ENCODE peak calls at places on chromosomes 7 and 10, in five cellular contexts. B, H, K, X and F are unnamed samples.

GRCh38 chr7:127396184-127396583 is 3.7 kb upstream of the ZNF800 start:
- DNase-seq in B (no peak), H (no peak), K (peak), X (peak), F (no peak)

GRCh38 chr10:34811968-34812514 is 3.1 kb downstream of the PARD3 start:
- DNase-seq in B (no peak), H (no peak), K (peak), X (no peak), F (no peak)

GRCh38 chr10:64537931-64538330 is 1016.7 kb downstream of the REEP3 start:
- DNase-seq in B (no peak), H (no peak), K (no peak), X (no peak), F (no peak)

GRCh38 chr7:2968176-2968575 is 75.5 kb downstream of the CARD11 start:
- DNase-seq in B (no peak), H (peak), K (no peak), X (no peak), F (no peak)

GRCh38 chr7:36272567-36273269 is 116.9 kb upstream of the ANLN start:
- DNase-seq in B (no peak), H (peak), K (no peak), X (no peak), F (no peak)

GRCh38 chr7:151815419-151815818 is 61.5 kb downstream of the PRKAG2 start:
- DNase-seq in B (no peak), H (no peak), K (no peak), X (no peak), F (no peak)

GRCh38 chr7:32673275-32673983 is 178.1 kb downstream of the AVL9 start:
- DNase-seq in B (no peak), H (no peak), K (peak), X (no peak), F (no peak)

GRCh38 chr10:67296926-67297325 is 371.1 kb downstream of the LRRTM3 start:
- DNase-seq in B (no peak), H (no peak), K (no peak), X (no peak), F (no peak)

GRCh38 chr10:17445400-17445998 is 8.9 kb downstream of the ST8SIA6 start:
- DNase-seq in B (no peak), H (no peak), K (no peak), X (no peak), F (no peak)

GRCh38 chr7:74395745-74396311 is 57.9 kb upstream of the GTF2IRD1 start:
- DNase-seq in B (no peak), H (peak), K (no peak), X (no peak), F (no peak)

GRCh38 chr7:14738086-14738485 is 164.5 kb downstream of the DGKB start:
- DNase-seq in B (no peak), H (no peak), K (no peak), X (no peak), F (no peak)

GRCh38 chr10:90642136-90642535 is 215.7 kb downstream of the HTR7 start:
- DNase-seq in B (no peak), H (no peak), K (peak), X (no peak), F (peak)

GRCh38 chr7:8436965-8437364 is 3.6 kb downstream of the NXPH1 start:
- DNase-seq in B (no peak), H (no peak), K (peak), X (peak), F (no peak)

GRCh38 chr7:86826948-86827347 is 183.2 kb downstream of the GRM3 start:
- DNase-seq in B (no peak), H (no peak), K (no peak), X (no peak), F (no peak)
- H3K4me3 ChIP-seq in B (no peak), H (no peak), K (no peak), X (no peak), F (no peak)

DNA sequence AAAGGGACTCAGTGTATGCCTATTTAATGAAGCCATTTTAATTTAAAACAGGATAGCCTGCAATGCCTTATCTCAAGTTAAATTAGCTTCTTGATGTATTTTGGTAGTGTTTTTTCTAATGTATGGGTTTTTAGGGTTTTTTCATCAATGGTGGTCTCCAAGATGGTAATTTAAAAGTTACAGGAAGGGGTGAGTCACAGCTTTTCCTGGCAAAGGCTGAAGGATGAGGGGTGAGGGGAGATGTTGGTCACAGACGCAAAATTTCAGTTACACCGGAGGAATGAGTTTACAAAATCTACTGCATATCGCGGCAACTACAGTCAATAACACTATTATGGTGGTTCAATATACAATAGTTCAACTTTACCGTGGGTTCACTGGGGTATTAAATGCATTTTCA is 31.6 kb downstream of the CCDC3 start:
- DNase-seq in B (no peak), H (no peak), K (peak), X (no peak), F (no peak)
- H3K4me3 ChIP-seq in B (no peak), H (no peak), K (no peak), X (no peak), F (no peak)

GRCh38 chr7:102046373-102047117 is 229.1 kb downstream of the CUX1 start:
- DNase-seq in B (no peak), H (no peak), K (no peak), X (no peak), F (no peak)

GRCh38 chr7:102044641-102044983 is 227.2 kb downstream of the CUX1 start:
- DNase-seq in B (no peak), H (peak), K (no peak), X (no peak), F (no peak)

GRCh38 chr7:102044984-102045673 is 227.7 kb downstream of the CUX1 start:
- DNase-seq in B (peak), H (peak), K (peak), X (no peak), F (peak)

GRCh38 chr7:102047167-102047566 is 229.7 kb downstream of the CUX1 start:
- DNase-seq in B (no peak), H (no peak), K (no peak), X (no peak), F (no peak)

GRCh38 chr7:102045681-102046372 is 228.4 kb downstream of the CUX1 start:
- DNase-seq in B (no peak), H (no peak), K (no peak), X (no peak), F (no peak)
- H3K4me3 ChIP-seq in B (no peak), H (peak), K (no peak), X (no peak), F (no peak)

DNA sequence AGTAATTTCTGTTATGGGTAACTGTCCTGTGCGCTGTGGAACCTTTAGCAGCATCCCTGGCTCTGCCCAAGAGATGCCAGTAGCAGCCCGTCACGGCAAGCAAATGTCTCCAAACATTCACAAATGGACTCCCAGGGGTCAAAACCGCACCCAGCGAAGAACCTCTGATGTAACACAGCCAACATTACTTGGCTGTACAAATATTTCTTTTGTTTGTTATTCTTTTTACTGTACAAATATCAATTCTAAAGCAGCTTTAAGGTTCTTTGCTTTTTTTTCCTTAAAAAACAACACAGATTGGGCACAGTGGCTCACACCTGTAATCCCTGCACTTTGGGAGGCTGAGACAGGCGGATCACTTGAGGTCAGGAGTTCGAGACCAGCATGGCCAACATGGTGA is 182.5 kb downstream of the KMT2E start:
- DNase-seq in B (no peak), H (no peak), K (peak), X (no peak), F (no peak)
- H3K4me3 ChIP-seq in B (no peak), H (no peak), K (no peak), X (no peak), F (no peak)

GRCh38 chr10:132556994-132557441 is 19.4 kb downstream of the INPP5A start:
- DNase-seq in B (no peak), H (peak), K (no peak), X (no peak), F (no peak)

GRCh38 chr10:132554991-132555647 is 17.5 kb downstream of the INPP5A start:
- DNase-seq in B (no peak), H (peak), K (no peak), X (peak), F (no peak)

GRCh38 chr10:132555648-132556575 is 18.3 kb downstream of the INPP5A start:
- DNase-seq in B (no peak), H (peak), K (no peak), X (peak), F (no peak)

GRCh38 chr10:132551808-132552130 is 14.2 kb downstream of the INPP5A start:
- DNase-seq in B (no peak), H (no peak), K (no peak), X (no peak), F (no peak)

GRCh38 chr10:132554053-132554990 is 16.7 kb downstream of the INPP5A start:
- DNase-seq in B (no peak), H (peak), K (no peak), X (no peak), F (no peak)
- H3K4me3 ChIP-seq in B (no peak), H (no peak), K (no peak), X (no peak), F (no peak)

DNA sequence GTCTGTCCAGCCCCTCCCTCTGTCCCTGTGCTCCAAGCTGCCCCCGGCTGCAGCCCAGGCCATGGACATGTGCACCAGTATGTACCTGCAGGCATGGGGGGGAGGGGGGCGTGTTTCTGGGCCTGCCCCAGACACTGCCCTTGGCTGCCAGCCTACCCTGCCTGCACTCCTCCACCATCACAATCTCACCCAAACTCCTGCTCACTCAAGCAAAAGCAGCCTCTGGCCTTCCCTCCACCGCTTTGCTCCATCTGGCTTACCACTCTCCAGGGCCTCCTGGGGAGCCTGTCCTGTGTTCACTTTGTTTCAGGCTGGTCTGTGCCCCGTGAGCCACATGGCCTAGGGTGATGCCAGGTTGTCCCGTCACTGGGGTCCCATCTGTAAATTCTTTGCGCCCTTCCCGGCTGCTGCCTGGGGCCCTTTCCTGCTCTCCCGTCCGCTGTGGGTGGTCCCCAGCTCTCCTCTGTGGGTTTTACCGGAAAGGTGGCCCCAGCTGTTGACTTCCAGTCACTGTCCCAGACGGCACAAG is 33.3 kb upstream of the PPIF start:
- DNase-seq in B (no peak), H (no peak), K (no peak), X (no peak), F (no peak)
- H3K4me3 ChIP-seq in B (no peak), H (no peak), K (no peak), X (no peak), F (no peak)